ENCODE peak calls at places on chromosomes 5 and 9, in eight cellular contexts. G, X, K, V, Y, L, S and E are unnamed samples.

GRCh38 chr5:21181726-21182125 is 1193.7 kb upstream of the CDH18 start:
- DNase-seq in G (no peak), L (no peak), K (no peak), S (no peak), V (no peak), X (no peak), Y (no peak), E (no peak)

GRCh38 chr5:113692466-113693204 is 179.1 kb downstream of the YTHDC2 start:
- DNase-seq in Y (no peak), S (no peak), V (no peak), L (no peak), G (no peak), K (no peak), X (no peak), E (no peak)

GRCh38 chr9:134688661-134689319 is 47.2 kb downstream of the COL5A1 start:
- DNase-seq in K (no peak), X (no peak), G (no peak), Y (no peak), V (no peak), L (no peak), S (no peak), E (no peak)

GRCh38 chr9:257957-258356 is 43.3 kb downstream of the DOCK8 start:
- DNase-seq in G (no peak), Y (no peak), L (no peak), K (no peak), V (no peak), X (no peak), S (no peak), E (no peak)

GRCh38 chr5:100731768-100732167 is 171.3 kb downstream of the ST8SIA4 start:
- DNase-seq in K (no peak), Y (peak; percentile 52), X (no peak), G (no peak), S (no peak), V (no peak), L (no peak), E (peak; percentile 7)

GRCh38 chr5:137058089-137058488 is 441.0 kb downstream of the SPOCK1 start:
- DNase-seq in L (no peak), V (no peak), X (no peak), G (no peak), S (no peak), K (no peak), Y (no peak), E (no peak)

GRCh38 chr5:3417376-3417943 is 178.2 kb upstream of the IRX1 start:
- DNase-seq in V (no peak), G (no peak), Y (no peak), K (no peak), X (no peak), L (no peak), S (no peak), E (no peak)

GRCh38 chr5:40410939-40411635 is 268.6 kb upstream of the PTGER4 start:
- DNase-seq in L (no peak), G (no peak), S (no peak), K (no peak), V (peak; percentile 32), Y (no peak), X (no peak), E (no peak)

GRCh38 chr5:113205807-113206206 is 229.0 kb downstream of the TSSK1B start:
- DNase-seq in K (no peak), S (no peak), V (no peak), X (no peak), G (no peak), L (peak; percentile 43), Y (no peak), E (no peak)

GRCh38 chr9:530681-531080 is 310.8 kb upstream of the DMRT1 start:
- DNase-seq in L (peak; percentile 19), V (no peak), Y (no peak), G (peak; percentile 51), S (no peak), K (peak; percentile 68), X (no peak), E (no peak)

GRCh38 chr9:69325409-69326212 is 596 bp downstream of the ENTREP1 start:
- DNase-seq in V (peak; percentile 33), S (no peak), Y (no peak), G (peak; percentile 35), X (peak; percentile 45), L (no peak), K (no peak), E (no peak)

GRCh38 chr5:74441616-74442015 is 198.9 kb downstream of the ENC1 start:
- DNase-seq in X (no peak), Y (no peak), V (no peak), G (no peak), L (no peak), K (no peak), S (no peak), E (no peak)

GRCh38 chr5:134073404-134073803 is 41.1 kb upstream of the TCF7 start:
- DNase-seq in V (no peak), X (no peak), Y (no peak), S (no peak), K (no peak), G (no peak), L (no peak), E (no peak)

GRCh38 chr9:14547245-14548060 is 145.8 kb downstream of the ZDHHC21 start:
- DNase-seq in L (no peak), X (no peak), G (no peak), V (no peak), K (no peak), S (no peak), Y (no peak), E (no peak)

GRCh38 chr9:74379718-74380117 is 117.4 kb upstream of the RORB start:
- DNase-seq in V (no peak), S (no peak), K (no peak), G (peak; percentile 21), Y (no peak), L (peak; percentile 2), X (peak; percentile 27), E (no peak)

GRCh38 chr9:87500491-87500890 is 2.8 kb downstream of the DAPK1 start:
- DNase-seq in S (no peak), G (no peak), X (no peak), L (no peak), V (no peak), Y (no peak), K (no peak), E (no peak)

GRCh38 chr5:44389410-44389879 is at the start of gene FGF10:
- DNase-seq in G (peak; percentile 53), V (no peak), L (no peak), K (no peak), S (no peak), Y (no peak), X (no peak), E (no peak)

GRCh38 chr9:115267788-115268187 is 149.8 kb upstream of the TNC start:
- DNase-seq in S (no peak), Y (no peak), K (no peak), L (no peak), G (no peak), X (no peak), V (no peak), E (no peak)

GRCh38 chr5:44862808-44863207 is 54.1 kb downstream of the MRPS30 start:
- DNase-seq in Y (no peak), V (no peak), G (no peak), X (no peak), K (no peak), L (peak; percentile 41), S (no peak), E (no peak)

GRCh38 chr5:78533356-78533755 is 115.2 kb downstream of the LHFPL2 start:
- DNase-seq in K (no peak), S (no peak), X (no peak), L (no peak), G (no peak), V (no peak), Y (no peak), E (peak; percentile 28)

GRCh38 chr5:179914032-179914755 is 6.5 kb upstream of the TBC1D9B start:
- DNase-seq in L (no peak), X (no peak), V (no peak), K (peak; percentile 67), G (no peak), Y (no peak), S (peak; percentile 36), E (no peak)

GRCh38 chr5:1322955-1323802 is 21.7 kb downstream of the CLPTM1L start:
- DNase-seq in K (no peak), G (peak; percentile 15), L (no peak), V (no peak), Y (no peak), S (no peak), X (no peak), E (no peak)

GRCh38 chr5:60997721-60998120 is 52.7 kb downstream of the NDUFAF2 start:
- DNase-seq in Y (no peak), S (no peak), K (no peak), G (no peak), V (no peak), X (no peak), L (no peak), E (no peak)

GRCh38 chr9:94827584-94828304 is 101.2 kb downstream of the AOPEP start:
- DNase-seq in S (no peak), L (no peak), X (no peak), K (no peak), G (no peak), V (no peak), Y (no peak), E (no peak)
- TF ChIP-seq POLR2A in S (no peak), L (no peak), X (no peak), K (no peak), G (no peak), V (no peak), Y (no peak), E (no peak)

GRCh38 chr9:131627846-131628820 is 82.8 kb downstream of the PRRT1B start:
- DNase-seq in S (no peak), G (peak; percentile 98), K (peak; percentile 57), Y (no peak), X (peak; percentile 75), L (no peak), V (peak; percentile 50), E (no peak)
- TF ChIP-seq POLR2A in S (no peak), G (peak; percentile 99), K (no peak), Y (peak; percentile 22), X (no peak), L (no peak), V (no peak), E (no peak)

GRCh38 chr5:117877731-117878130 is 1110.6 kb downstream of the DTWD2 start:
- DNase-seq in G (no peak), V (no peak), S (no peak), K (no peak), Y (no peak), L (no peak), X (no peak), E (no peak)

DNA sequence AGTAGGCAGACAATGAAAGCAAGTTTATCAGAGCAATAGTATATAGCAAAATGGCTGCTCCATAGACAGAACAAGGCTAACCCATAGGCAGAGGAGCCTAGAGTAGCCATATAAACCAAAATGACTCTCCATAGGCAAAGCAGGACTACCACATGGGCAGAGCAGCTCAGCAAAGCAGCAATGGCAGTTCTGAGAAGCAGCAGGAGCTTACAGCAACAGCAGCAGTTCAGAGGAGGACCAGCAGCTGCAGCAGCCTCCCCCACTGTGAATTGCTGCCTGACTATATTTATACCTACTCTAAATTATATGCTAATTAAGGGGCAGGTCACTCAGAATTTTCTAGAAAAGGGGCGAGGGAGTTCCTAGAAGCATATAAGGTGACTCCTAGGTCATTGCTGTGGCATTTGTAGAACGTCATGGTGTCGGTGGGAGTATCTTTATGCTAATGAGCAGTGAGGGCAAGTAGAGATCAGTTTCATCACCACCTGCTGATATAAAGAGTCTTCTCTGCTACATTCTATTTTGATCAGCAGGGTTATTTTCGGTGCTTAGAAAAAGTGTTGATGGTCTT is 1115.5 kb downstream of the DTWD2 start:
- DNase-seq in L (no peak), V (no peak), S (no peak), G (no peak), X (no peak), K (no peak), Y (no peak), E (no peak)
- TF ChIP-seq POLR2A in L (no peak), V (no peak), S (no peak), G (no peak), X (no peak), K (no peak), Y (no peak), E (no peak)

GRCh38 chr5:83471405-83472212 is at the start of gene VCAN:
- DNase-seq in X (no peak), L (peak; percentile 53), S (no peak), Y (no peak), K (peak; percentile 24), G (peak; percentile 24), V (peak; percentile 61), E (no peak)
- TF ChIP-seq POLR2A in X (no peak), L (peak; percentile 36), S (no peak), Y (no peak), K (no peak), G (peak; percentile 40), V (no peak), E (no peak)